ENCODE peak calls at places on chromosomes 12 and 14, in six cellular contexts. R is glutamatergic neuron; M is heart right ventricle; C is activated naive CD4-positive, alpha-beta T cell; F is skeletal muscle cell; Y is GM03348. W is an unnamed sample.

GRCh38 chr12:105228494-105228893 is 7.5 kb downstream of the APPL2 start:
- DNase-seq in C (no peak), M (no peak), Y (peak), F (peak), R (no peak), W (no peak)

GRCh38 chr14:87643005-87643404 is 350.0 kb downstream of the GALC start:
- DNase-seq in R (no peak), Y (no peak), F (no peak), M (no peak), C (no peak), W (no peak)

GRCh38 chr14:89310211-89310610 is 106.8 kb downstream of the FOXN3 start:
- DNase-seq in R (no peak), M (no peak), F (no peak), Y (no peak), C (no peak), W (no peak)

GRCh38 chr14:104086661-104087461 is 1.4 kb downstream of the ASPG start:
- DNase-seq in R (peak), F (no peak), M (peak), C (no peak), Y (no peak), W (peak)

GRCh38 chr14:30603402-30603801 is 18.7 kb upstream of the SCFD1 start:
- DNase-seq in Y (no peak), M (no peak), C (no peak), R (no peak), F (no peak), W (no peak)

GRCh38 chr14:99271951-99272668 is at the start of gene BCL11B:
- DNase-seq in F (peak), M (peak), R (peak), Y (peak), C (peak), W (peak)

GRCh38 chr14:56422703-56423213 is 156.8 kb upstream of the TMEM260 start:
- DNase-seq in F (peak), C (no peak), M (peak), R (peak), Y (peak), W (peak)

GRCh38 chr12:27048822-27049752 is 26.7 kb downstream of the MED21 start:
- DNase-seq in C (no peak), R (no peak), M (no peak), Y (no peak), F (peak), W (no peak)

GRCh38 chr12:122022393-122023338 is 982 bp downstream of the BCL7A start:
- DNase-seq in M (no peak), C (no peak), F (no peak), R (no peak), Y (peak), W (peak)

GRCh38 chr12:93812616-93813015 is 135.4 kb downstream of the CRADD start:
- DNase-seq in F (peak), C (no peak), M (no peak), R (no peak), Y (peak), W (no peak)

GRCh38 chr14:89620436-89620835 is 203.4 kb upstream of the FOXN3 start:
- DNase-seq in Y (no peak), M (no peak), R (no peak), F (no peak), C (no peak), W (no peak)

GRCh38 chr14:22450266-22450665 is 138.8 kb downstream of the DAD1 start:
- DNase-seq in Y (no peak), C (no peak), R (no peak), M (no peak), F (no peak), W (no peak)

GRCh38 chr12:106585237-106585834 is 2.5 kb downstream of the RFX4 start:
- DNase-seq in R (no peak), C (no peak), Y (no peak), F (no peak), M (no peak), W (no peak)

GRCh38 chr12:66232258-66232657 is 43.2 kb downstream of the IRAK3 start:
- DNase-seq in C (no peak), R (no peak), M (no peak), F (no peak), Y (no peak), W (no peak)

GRCh38 chr12:47704719-47705118 is 1.1 kb downstream of the RPAP3 start:
- DNase-seq in C (no peak), F (no peak), Y (no peak), M (no peak), R (no peak), W (no peak)

GRCh38 chr12:51904951-51905471 is 2.3 kb upstream of the ACVRL1 start:
- DNase-seq in C (no peak), M (no peak), R (no peak), Y (peak), F (peak), W (peak)

GRCh38 chr12:79886917-79887519 is 47.9 kb downstream of the PPP1R12A start:
- DNase-seq in Y (peak), R (no peak), F (peak), C (no peak), M (no peak), W (no peak)